ENCODE peak calls at places on chromosomes 5 and 9, in seven cellular contexts. B is progenitor cell of endocrine pancreas, H is K562, T is fibroblast of lung, J is psoas muscle, O is suprapubic skin, Z is esophagus squamous epithelium. U is an unnamed sample.

GRCh38 chr9:14452539-14452938 is 138.6 kb upstream of the NFIB start:
- DNase-seq in B (no peak), H (no peak), O (no peak), J (no peak), Z (no peak), T (no peak), U (no peak)

GRCh38 chr9:76576344-76576743 is 117.4 kb downstream of the GCNT1 start:
- DNase-seq in O (no peak), B (no peak), J (no peak), H (no peak), T (peak), Z (no peak), U (no peak)

GRCh38 chr9:87834357-87834756 is 48.3 kb upstream of the SPATA31E1 start:
- DNase-seq in J (no peak), Z (no peak), H (peak), O (no peak), T (no peak), B (no peak), U (no peak)

GRCh38 chr9:70502690-70503089 is 88.2 kb upstream of the KLF9 start:
- DNase-seq in B (no peak), J (no peak), T (no peak), Z (no peak), O (no peak), H (no peak), U (no peak)

GRCh38 chr5:38497946-38498345 is 58.5 kb downstream of the LIFR start:
- DNase-seq in H (no peak), Z (no peak), B (no peak), T (peak), O (no peak), J (no peak), U (no peak)

GRCh38 chr9:121299125-121299466 is 31.1 kb downstream of the GSN start:
- DNase-seq in B (no peak), H (no peak), O (peak), J (peak), Z (no peak), T (no peak), U (no peak)

GRCh38 chr5:157180374-157181264 is at the start of gene ITK:
- DNase-seq in J (no peak), Z (no peak), T (no peak), H (no peak), O (no peak), B (no peak), U (no peak)

GRCh38 chr9:100346836-100347235 is 5.9 kb downstream of the TEX10 start:
- DNase-seq in J (no peak), O (no peak), Z (no peak), H (no peak), T (peak), B (no peak), U (no peak)

GRCh38 chr9:2159521-2160417 is 144.6 kb downstream of the SMARCA2 start:
- DNase-seq in H (no peak), J (no peak), O (no peak), T (peak), Z (no peak), B (no peak), U (no peak)

GRCh38 chr9:136196465-136197371 is 8.2 kb downstream of the LHX3 start:
- DNase-seq in O (no peak), T (no peak), H (no peak), Z (no peak), B (no peak), J (no peak), U (no peak)

GRCh38 chr9:70156729-70157128 is 102.0 kb upstream of the SMC5 start:
- DNase-seq in T (peak), H (no peak), O (no peak), Z (no peak), B (no peak), J (no peak), U (no peak)

GRCh38 chr9:133086894-133087293 is 25.1 kb downstream of the CEL start:
- DNase-seq in T (no peak), O (no peak), H (no peak), Z (no peak), J (no peak), B (no peak), U (no peak)

GRCh38 chr9:6973762-6974161 is 216.0 kb downstream of the KDM4C start:
- DNase-seq in B (no peak), Z (no peak), O (no peak), J (no peak), T (peak), H (no peak), U (no peak)

GRCh38 chr5:31007672-31008071 is 185.8 kb upstream of the CDH6 start:
- DNase-seq in T (no peak), O (no peak), Z (no peak), B (no peak), H (no peak), J (no peak), U (no peak)

GRCh38 chr5:77852068-77852513 is 76.0 kb upstream of the TBCA start:
- DNase-seq in H (no peak), B (no peak), J (no peak), O (no peak), Z (no peak), T (peak), U (no peak)

GRCh38 chr5:145246961-145247744 is 588.0 kb downstream of the PRELID2 start:
- DNase-seq in B (no peak), T (peak), Z (no peak), J (no peak), O (no peak), H (no peak), U (no peak)

GRCh38 chr9:23587433-23587832 is 238.6 kb downstream of the ELAVL2 start:
- DNase-seq in T (no peak), O (no peak), J (peak), B (no peak), Z (no peak), H (no peak), U (no peak)

GRCh38 chr9:130166399-130166798 is 5.8 kb upstream of the NCS1 start:
- DNase-seq in O (no peak), T (no peak), J (no peak), Z (no peak), H (no peak), B (no peak), U (no peak)

GRCh38 chr9:92508018-92508417 is 25.7 kb upstream of the ASPN start:
- DNase-seq in J (no peak), B (no peak), T (no peak), H (no peak), Z (no peak), O (no peak), U (no peak)

GRCh38 chr9:131282688-131283422 is 6.5 kb upstream of the FAM78A start:
- DNase-seq in T (peak), O (no peak), H (peak), J (peak), Z (no peak), B (peak), U (no peak)

GRCh38 chr5:178271231-178271630 is 38.6 kb upstream of the PHYKPL start:
- DNase-seq in Z (no peak), T (no peak), O (no peak), B (no peak), J (no peak), H (no peak), U (no peak)

GRCh38 chr5:103272377-103272776 is 13.8 kb downstream of the MACIR start:
- DNase-seq in H (no peak), Z (no peak), B (no peak), J (no peak), O (no peak), T (no peak), U (no peak)
- TF ChIP-seq CTCF in H (no peak), Z (no peak), B (no peak), J (no peak), O (no peak), T (no peak), U (no peak)

GRCh38 chr9:95107976-95108375 is 209.5 kb downstream of the FANCC start:
- DNase-seq in B (no peak), Z (no peak), T (no peak), O (peak), H (no peak), J (no peak), U (no peak)

GRCh38 chr9:95105519-95106287 is 211.8 kb downstream of the FANCC start:
- DNase-seq in Z (no peak), J (no peak), H (no peak), B (no peak), T (no peak), O (peak), U (no peak)

GRCh38 chr9:95104966-95105365 is 212.5 kb downstream of the FANCC start:
- DNase-seq in J (peak), H (no peak), O (no peak), Z (no peak), T (no peak), B (no peak), U (no peak)

GRCh38 chr9:95108777-95109176 is 208.7 kb downstream of the FANCC start:
- DNase-seq in B (no peak), O (no peak), J (no peak), T (no peak), H (no peak), Z (no peak), U (no peak)

GRCh38 chr9:95107001-95107749 is 210.3 kb downstream of the FANCC start:
- DNase-seq in H (no peak), J (no peak), T (peak), Z (no peak), O (peak), B (no peak), U (no peak)
- TF ChIP-seq CTCF in H (no peak), J (no peak), T (no peak), Z (no peak), O (no peak), B (no peak), U (no peak)

DNA sequence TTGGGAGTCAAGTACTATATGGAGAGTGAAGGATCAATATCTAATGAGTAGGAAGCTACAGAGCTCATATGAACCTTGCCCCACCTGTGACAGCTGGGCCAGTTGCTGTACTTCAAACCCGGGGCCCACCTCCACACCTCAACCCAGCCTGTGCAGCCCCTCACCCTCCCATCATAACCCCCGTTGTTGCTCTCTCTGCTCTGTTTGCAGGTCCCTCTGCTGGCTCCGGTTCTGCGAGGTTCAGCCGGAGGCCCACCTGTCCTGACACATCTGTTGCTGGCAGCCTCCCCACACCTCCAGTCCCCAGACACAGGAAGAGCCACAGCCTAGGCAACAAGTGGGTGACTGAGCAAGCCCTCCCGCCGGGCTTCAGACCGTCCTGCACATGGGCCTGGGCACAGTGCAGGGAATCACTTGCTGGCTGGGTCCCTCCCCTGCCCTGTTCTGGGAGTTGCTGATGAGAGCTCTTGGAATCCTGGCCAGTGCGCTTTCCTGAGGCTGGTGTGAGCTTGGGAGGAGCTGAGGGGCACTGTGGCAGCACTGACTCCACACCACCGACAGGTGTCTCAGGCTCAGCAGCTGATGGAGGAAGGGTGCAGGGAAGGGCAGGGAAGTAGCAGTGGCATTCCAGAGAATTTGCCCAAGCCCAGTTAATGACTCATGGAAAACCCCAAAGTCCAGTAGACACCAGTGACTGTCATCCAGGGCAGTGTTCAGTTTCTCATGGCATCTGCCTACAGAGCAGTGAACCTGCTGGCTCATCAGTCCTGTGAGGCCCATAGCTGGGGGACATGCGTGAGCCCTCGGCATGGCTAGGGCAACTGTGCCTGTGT is 69.5 kb upstream of the GARNL3 start:
- DNase-seq in Z (no peak), T (no peak), B (no peak), O (no peak), H (peak), J (peak), U (no peak)
- TF ChIP-seq CTCF in Z (peak), T (no peak), B (no peak), O (peak), H (peak), J (peak), U (no peak)

DNA sequence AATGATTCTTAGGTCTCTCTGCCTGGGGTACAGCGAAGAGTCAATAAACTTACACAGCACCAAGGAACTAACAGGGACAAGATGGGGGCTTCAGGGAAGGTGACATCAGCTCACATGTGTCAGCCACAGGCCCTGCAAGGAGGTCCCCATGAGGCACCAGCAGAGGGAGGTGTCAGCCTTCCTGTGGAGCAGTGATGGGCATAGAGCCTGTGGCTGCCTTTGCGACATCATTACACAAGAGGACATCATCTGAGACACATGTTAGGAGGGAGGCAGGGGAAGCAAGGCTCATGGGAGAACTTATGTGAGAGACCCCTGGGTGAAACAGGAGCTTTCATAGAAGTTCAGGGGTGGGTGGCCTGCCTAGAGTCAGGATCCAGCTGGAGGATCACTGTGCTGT is 389.6 kb downstream of the SEMA5A start:
- DNase-seq in B (no peak), H (no peak), J (peak), Z (no peak), O (peak), T (peak), U (no peak)
- TF ChIP-seq CTCF in B (peak), H (no peak), J (peak), Z (no peak), O (peak), T (peak), U (no peak)

DNA sequence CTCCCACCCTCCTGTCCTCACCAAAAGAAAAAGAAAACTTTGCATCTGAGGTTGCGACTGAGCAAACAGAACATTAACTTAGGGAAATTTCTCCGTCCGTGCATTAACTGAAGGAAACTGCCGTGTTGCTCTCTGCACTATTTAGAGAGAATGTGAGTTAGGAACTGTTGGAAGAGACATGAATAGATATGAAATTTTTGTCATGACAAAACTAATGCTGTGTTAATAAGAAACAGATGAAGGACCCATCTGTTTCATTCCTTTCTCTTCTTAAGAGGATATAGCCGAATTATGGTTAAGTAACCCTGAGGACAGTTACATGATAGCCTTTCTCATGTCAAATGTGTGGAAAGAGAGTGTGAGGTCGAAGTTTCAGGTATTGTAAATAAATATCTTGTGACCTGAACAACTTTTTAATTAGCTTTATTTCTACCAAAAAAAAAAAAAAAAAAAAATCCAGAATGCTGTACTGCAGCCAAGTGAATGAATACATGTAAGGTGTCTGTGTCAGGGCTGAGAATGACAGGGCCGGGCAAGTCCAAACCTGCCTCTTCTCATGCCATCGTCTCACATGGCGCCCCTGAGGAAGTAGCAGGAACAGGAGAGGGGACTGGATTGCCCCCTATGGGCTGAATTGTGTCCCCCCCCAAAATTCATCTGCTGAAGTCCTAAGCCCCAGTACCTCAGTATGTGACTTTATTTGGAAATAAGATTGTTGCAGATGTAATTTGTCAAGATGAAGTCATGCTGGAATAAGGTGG is 35.6 kb upstream of the ANKRD33B start:
- DNase-seq in H (no peak), Z (no peak), J (no peak), T (peak), B (no peak), O (no peak), U (no peak)
- TF ChIP-seq CTCF in H (peak), Z (no peak), J (no peak), T (peak), B (peak), O (no peak), U (peak)

DNA sequence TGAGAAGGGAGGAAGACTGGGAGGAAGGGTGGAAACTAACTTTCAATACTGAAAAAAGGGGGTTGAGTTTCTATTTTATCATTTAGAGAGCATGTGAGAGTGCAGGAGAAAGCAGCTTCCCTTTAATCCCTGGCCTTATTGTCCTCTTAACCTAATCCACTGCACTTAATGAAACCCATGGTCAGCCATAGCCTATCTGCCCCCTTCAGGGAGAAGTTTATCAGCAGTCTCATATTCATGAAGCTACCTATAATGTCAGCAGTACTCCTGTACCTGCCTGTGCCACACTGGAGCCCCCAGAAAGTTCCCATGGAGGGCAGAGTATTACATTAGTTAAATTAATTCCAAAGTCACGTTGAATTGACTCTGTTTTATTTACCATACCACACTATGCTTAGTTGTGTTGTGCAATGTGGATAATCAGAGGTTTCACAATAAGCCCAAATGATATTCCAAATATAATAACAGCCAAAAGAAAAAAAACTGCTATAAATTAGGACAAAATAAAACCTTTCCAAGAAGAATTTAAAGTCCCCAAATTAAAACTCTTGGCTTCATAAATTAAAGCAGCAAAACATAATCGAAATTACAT is 62.9 kb downstream of the MUSK start:
- DNase-seq in O (no peak), J (no peak), B (no peak), H (no peak), T (peak), Z (no peak), U (no peak)
- TF ChIP-seq CTCF in O (no peak), J (no peak), B (no peak), H (no peak), T (no peak), Z (no peak), U (no peak)

GRCh38 chr9:134365791-134366222 is 39.6 kb downstream of the RXRA start:
- DNase-seq in B (no peak), T (peak), H (peak), O (no peak), J (peak), Z (no peak), U (no peak)
- TF ChIP-seq CTCF in B (no peak), T (peak), H (no peak), O (peak), J (no peak), Z (no peak), U (no peak)

GRCh38 chr5:127324756-127325155 is 34.2 kb downstream of the MEGF10 start:
- DNase-seq in J (no peak), H (no peak), B (no peak), O (no peak), Z (no peak), T (no peak), U (no peak)

GRCh38 chr5:127322405-127322804 is 31.8 kb downstream of the MEGF10 start:
- DNase-seq in Z (no peak), H (no peak), J (no peak), O (no peak), B (no peak), T (no peak), U (no peak)

GRCh38 chr5:127330116-127330515 is 39.5 kb downstream of the MEGF10 start:
- DNase-seq in T (no peak), J (no peak), B (no peak), Z (no peak), O (no peak), H (no peak), U (no peak)

GRCh38 chr5:127321465-127321864 is 30.9 kb downstream of the MEGF10 start:
- DNase-seq in T (no peak), Z (no peak), O (no peak), H (no peak), B (no peak), J (no peak), U (no peak)

GRCh38 chr5:127326438-127326837 is 35.8 kb downstream of the MEGF10 start:
- DNase-seq in T (no peak), Z (no peak), H (no peak), O (no peak), B (no peak), J (no peak), U (no peak)
- TF ChIP-seq CTCF in T (no peak), Z (no peak), H (peak), O (no peak), B (peak), J (no peak), U (no peak)

DNA sequence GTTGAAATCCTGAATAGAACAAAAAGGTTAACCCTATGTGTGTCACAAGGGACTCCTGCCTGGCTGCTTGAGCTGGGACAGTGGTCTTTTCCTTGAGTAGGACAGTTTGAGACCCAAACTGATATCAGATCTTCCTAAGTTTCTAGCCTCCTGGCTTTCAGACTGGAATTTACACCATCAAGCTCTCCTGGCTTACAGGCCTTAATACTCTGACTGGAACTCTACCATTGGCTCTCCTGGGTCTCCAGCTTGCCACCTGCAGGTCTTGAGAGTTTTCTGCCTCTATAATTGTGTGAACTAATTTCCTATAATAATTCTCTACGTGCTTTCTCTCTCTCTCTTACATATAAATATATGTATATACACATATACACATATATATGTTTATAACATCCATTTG is 112.5 kb downstream of the PRR16 start:
- DNase-seq in O (no peak), H (no peak), B (no peak), T (no peak), J (no peak), Z (no peak), U (no peak)
- TF ChIP-seq CTCF in O (no peak), H (no peak), B (no peak), T (no peak), J (no peak), Z (no peak), U (no peak)

GRCh38 chr5:91266184-91266705 is 116.9 kb downstream of the ARRDC3 start:
- DNase-seq in O (no peak), J (no peak), B (no peak), T (peak), H (peak), Z (no peak), U (no peak)
- TF ChIP-seq CTCF in O (no peak), J (peak), B (peak), T (no peak), H (no peak), Z (peak), U (no peak)